ENCODE peak calls at places on chromosomes 1 and 21, in eight cellular contexts. T is fibroblast of pulmonary artery, G is glutamatergic neuron, V is bronchial epithelial cell, A is B cell, I is MM.1S, J is RWPE2, Q is foreskin fibroblast. S is an unnamed sample.

GRCh38 chr1:116111196-116112021 is at the start of gene MAB21L3:
- DNase-seq in T (no peak), G (no peak), V (peak), A (no peak), I (no peak), J (no peak), Q (no peak), S (no peak)

GRCh38 chr21:10539956-10540355 is 18.6 kb downstream of the TPTE start:
- DNase-seq in T (no peak), G (no peak), V (no peak), A (no peak), I (no peak), J (no peak), Q (no peak), S (no peak)

GRCh38 chr1:242017580-242018233 is 18.8 kb upstream of the MAP1LC3C start:
- DNase-seq in T (peak), G (peak), V (peak), A (peak), I (peak), J (no peak), Q (no peak), S (no peak)

GRCh38 chr1:209567788-209568187 is 15.7 kb upstream of the CAMK1G start:
- DNase-seq in T (peak), G (no peak), V (peak), A (no peak), I (no peak), J (peak), Q (no peak), S (no peak)

GRCh38 chr1:31593770-31594632 is 17.7 kb downstream of the TINAGL1 start:
- DNase-seq in T (peak), G (peak), V (peak), A (peak), I (peak), J (peak), Q (no peak), S (no peak)

GRCh38 chr21:44869860-44870747 is 3.4 kb downstream of the PTTG1IP start:
- DNase-seq in T (peak), G (no peak), V (peak), A (no peak), I (no peak), J (peak), Q (peak), S (no peak)

GRCh38 chr1:151384584-151384983 is 12.1 kb upstream of the SELENBP1 start:
- DNase-seq in T (no peak), G (no peak), V (no peak), A (no peak), I (no peak), J (no peak), Q (no peak), S (no peak)

GRCh38 chr1:184935919-184936798 is 38.1 kb downstream of the NIBAN1 start:
- DNase-seq in T (no peak), G (no peak), V (no peak), A (no peak), I (no peak), J (no peak), Q (no peak), S (no peak)

GRCh38 chr1:53573931-53574330 is 114.7 kb downstream of the DMRTB1 start:
- DNase-seq in T (no peak), G (peak), V (no peak), A (no peak), I (no peak), J (peak), Q (no peak), S (no peak)

GRCh38 chr1:75058424-75058823 is 75.8 kb upstream of the LHX8 start:
- DNase-seq in T (no peak), G (no peak), V (no peak), A (no peak), I (no peak), J (no peak), Q (no peak), S (no peak)

GRCh38 chr1:75053207-75053606 is 81.0 kb upstream of the LHX8 start:
- DNase-seq in T (no peak), G (no peak), V (peak), A (no peak), I (peak), J (no peak), Q (no peak), S (no peak)
- TF ChIP-seq CTCF in T (no peak), G (no peak), V (no peak), A (no peak), I (peak), J (peak), Q (no peak), S (peak)

GRCh38 chr1:161342836-161343235 is 24.8 kb downstream of the CFAP126 start:
- DNase-seq in T (no peak), G (no peak), V (no peak), A (no peak), I (no peak), J (no peak), Q (no peak), S (no peak)
- TF ChIP-seq CTCF in T (no peak), G (no peak), V (no peak), A (no peak), I (no peak), J (no peak), Q (no peak), S (no peak)

GRCh38 chr1:196148367-196148970 is 459.8 kb downstream of the KCNT2 start:
- DNase-seq in T (peak), G (no peak), V (peak), A (peak), I (peak), J (no peak), Q (peak), S (no peak)
- TF ChIP-seq CTCF in T (peak), G (peak), V (peak), A (peak), I (peak), J (peak), Q (peak), S (peak)

GRCh38 chr21:43619856-43620255 is 39.4 kb downstream of the HSF2BP start:
- DNase-seq in T (peak), G (no peak), V (no peak), A (no peak), I (no peak), J (no peak), Q (no peak), S (no peak)
- TF ChIP-seq CTCF in T (peak), G (no peak), V (peak), A (no peak), I (peak), J (peak), Q (peak), S (peak)

GRCh38 chr1:216960716-216961115 is 237.5 kb upstream of the ESRRG start:
- DNase-seq in T (no peak), G (no peak), V (no peak), A (no peak), I (no peak), J (no peak), Q (no peak), S (no peak)

GRCh38 chr1:216953495-216953894 is 230.3 kb upstream of the ESRRG start:
- DNase-seq in T (no peak), G (no peak), V (no peak), A (no peak), I (no peak), J (no peak), Q (no peak), S (no peak)

GRCh38 chr1:216961516-216961915 is 238.3 kb upstream of the ESRRG start:
- DNase-seq in T (no peak), G (no peak), V (peak), A (no peak), I (no peak), J (no peak), Q (no peak), S (no peak)

GRCh38 chr1:216958569-216958968 is 235.3 kb upstream of the ESRRG start:
- DNase-seq in T (no peak), G (no peak), V (no peak), A (no peak), I (no peak), J (no peak), Q (no peak), S (no peak)
- TF ChIP-seq CTCF in T (no peak), G (no peak), V (no peak), A (no peak), I (no peak), J (no peak), Q (no peak), S (no peak)

GRCh38 chr1:206708058-206708457 is 23.4 kb downstream of the MAPKAPK2 start:
- DNase-seq in T (no peak), G (no peak), V (no peak), A (peak), I (peak), J (no peak), Q (no peak), S (no peak)
- TF ChIP-seq CTCF in T (no peak), G (no peak), V (no peak), A (no peak), I (no peak), J (no peak), Q (no peak), S (no peak)

DNA sequence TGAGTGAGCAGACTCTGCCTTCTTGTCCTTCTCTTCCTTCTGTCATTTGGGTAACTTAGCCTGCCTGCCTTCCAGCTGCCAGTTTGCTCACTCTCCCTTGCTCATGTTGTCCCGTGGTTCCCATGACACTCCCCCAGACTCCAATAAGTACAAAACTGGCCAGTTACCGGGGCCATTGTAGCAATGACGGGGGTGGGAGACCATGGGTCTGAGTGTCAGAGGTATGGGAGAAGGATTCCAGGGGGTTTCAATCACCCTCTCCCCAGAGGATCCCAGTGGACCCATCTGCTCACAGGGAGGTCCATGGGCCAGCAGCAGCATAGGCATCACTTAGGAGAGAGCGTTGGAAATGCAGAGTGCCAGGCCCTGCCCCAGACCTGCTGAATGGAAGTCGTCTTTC is 51.3 kb downstream of the CAPN9 start:
- DNase-seq in T (no peak), G (no peak), V (no peak), A (no peak), I (no peak), J (no peak), Q (no peak), S (no peak)
- TF ChIP-seq CTCF in T (no peak), G (no peak), V (no peak), A (no peak), I (no peak), J (no peak), Q (no peak), S (no peak)

DNA sequence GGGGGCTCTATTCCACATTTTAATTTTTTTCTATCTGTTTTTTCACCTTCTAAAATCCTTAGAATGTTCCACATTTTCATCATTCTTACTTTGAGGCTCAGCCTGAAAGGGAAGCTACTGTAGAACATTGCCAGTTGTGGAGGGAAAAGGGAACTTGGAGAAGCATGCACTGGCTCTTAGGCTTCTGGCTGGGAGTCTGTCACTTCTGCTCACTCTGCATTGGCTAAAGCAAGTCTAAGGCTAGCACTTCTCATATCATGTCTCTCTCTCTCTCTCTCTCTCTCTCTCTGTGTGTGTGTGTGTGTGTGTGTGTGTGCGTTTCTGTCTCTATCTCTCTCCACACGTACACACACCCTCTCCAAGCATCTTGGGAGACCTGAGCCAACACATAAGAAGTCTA is 49.6 kb upstream of the ADAR start:
- DNase-seq in T (no peak), G (no peak), V (no peak), A (no peak), I (no peak), J (no peak), Q (no peak), S (no peak)
- TF ChIP-seq CTCF in T (no peak), G (no peak), V (no peak), A (no peak), I (no peak), J (no peak), Q (no peak), S (no peak)

DNA sequence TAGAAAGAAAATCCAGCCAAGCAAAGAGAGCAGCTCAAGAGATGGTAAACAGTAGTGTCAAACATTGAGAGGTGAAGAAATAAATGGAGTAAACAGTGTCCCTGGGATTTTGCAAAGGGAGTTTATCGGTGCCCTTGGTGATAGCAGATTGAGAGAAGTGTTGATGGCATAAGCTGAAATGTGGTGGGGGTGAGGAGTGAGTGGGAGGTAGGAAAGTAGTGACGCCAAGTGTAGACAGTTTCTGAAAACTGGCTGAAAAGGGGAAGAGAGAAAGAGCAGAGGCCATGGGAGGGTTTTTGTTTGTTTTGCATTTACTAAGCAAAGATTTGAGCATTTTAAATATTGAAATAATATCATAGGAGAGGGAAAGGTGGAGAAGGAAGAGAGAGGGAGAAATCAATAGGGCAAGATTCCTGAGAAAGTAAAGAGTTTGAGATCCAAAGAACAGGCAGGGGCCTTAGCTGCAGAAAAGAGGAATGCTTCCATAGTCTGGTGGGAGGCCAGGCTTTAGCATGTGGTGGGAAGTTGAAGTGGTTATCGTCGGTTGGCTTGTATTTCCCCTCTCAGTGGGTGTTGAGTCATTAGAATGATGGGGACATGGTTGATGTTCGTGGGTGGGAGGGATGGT is 26.9 kb upstream of the RASAL2 start:
- DNase-seq in T (peak), G (no peak), V (no peak), A (no peak), I (no peak), J (no peak), Q (no peak), S (no peak)
- TF ChIP-seq CTCF in T (no peak), G (no peak), V (no peak), A (no peak), I (no peak), J (no peak), Q (no peak), S (no peak)

S was measured in chondrocyte.